ENCODE peak calls at places on chromosome 9, in seven cellular contexts. O, N, F, L, Z, U and H are unnamed samples.

GRCh38 chr9:136581614-136582447 is 36.0 kb upstream of the NOTCH1 start:
- DNase-seq in O (no peak), N (no peak), F (no peak), L (no peak), Z (no peak), U (no peak), H (no peak)

GRCh38 chr9:2262809-2263510 is 247.8 kb downstream of the SMARCA2 start:
- DNase-seq in O (no peak), N (no peak), F (no peak), L (no peak), Z (no peak), U (no peak), H (no peak)

GRCh38 chr9:75198436-75198835 is 110.1 kb downstream of the OSTF1 start:
- DNase-seq in O (no peak), N (no peak), F (no peak), L (no peak), Z (no peak), U (no peak), H (no peak)

GRCh38 chr9:88751781-88752180 is 216.8 kb downstream of the NXNL2 start:
- DNase-seq in O (no peak), N (no peak), F (no peak), L (no peak), Z (no peak), U (no peak), H (no peak)

GRCh38 chr9:100098241-100098886 is 436 bp downstream of the ERP44 start:
- DNase-seq in O (peak; percentile 48), N (peak; percentile 83), F (peak; percentile 12), L (peak; percentile 12), Z (peak; percentile 72), U (no peak), H (peak; percentile 42)

GRCh38 chr9:4073371-4073770 is 226.5 kb downstream of the GLIS3 start:
- DNase-seq in O (no peak), N (no peak), F (no peak), L (no peak), Z (peak; percentile 14), U (no peak), H (no peak)

GRCh38 chr9:80881350-80881749 is 808.0 kb downstream of the TLE1 start:
- DNase-seq in O (no peak), N (no peak), F (no peak), L (no peak), Z (no peak), U (no peak), H (no peak)

GRCh38 chr9:27184556-27185351 is 75.7 kb downstream of the TEK start:
- DNase-seq in O (peak; percentile 71), N (peak; percentile 36), F (no peak), L (no peak), Z (no peak), U (no peak), H (no peak)

GRCh38 chr9:99433555-99433954 is 211.5 kb downstream of the SEC61B start:
- DNase-seq in O (no peak), N (no peak), F (peak; percentile 58), L (peak; percentile 47), Z (peak; percentile 90), U (peak; percentile 62), H (no peak)

GRCh38 chr9:76200315-76200714 is 193.9 kb downstream of the RFK start:
- DNase-seq in O (no peak), N (no peak), F (no peak), L (no peak), Z (no peak), U (no peak), H (no peak)

GRCh38 chr9:121262450-121262849 is 5.5 kb upstream of the GSN start:
- DNase-seq in O (no peak), N (no peak), F (no peak), L (no peak), Z (no peak), U (no peak), H (no peak)

GRCh38 chr9:137534256-137535119 is 15.7 kb downstream of the PNPLA7 start:
- DNase-seq in O (peak; percentile 45), N (peak; percentile 59), F (peak; percentile 31), L (no peak), Z (peak; percentile 62), U (peak; percentile 65), H (peak; percentile 80)

GRCh38 chr9:97735070-97735600 is 38.0 kb upstream of the XPA start:
- DNase-seq in O (no peak), N (no peak), F (no peak), L (no peak), Z (no peak), U (no peak), H (no peak)